ENCODE peak calls at places on chromosomes 4 and X, in four cellular contexts. C, H, N and P are unnamed samples.

GRCh38 chr4:139734201-139734874 is 68.7 kb downstream of the MGST2 start:
- DNase-seq in C (no peak), H (no peak), N (no peak), P (no peak)

GRCh38 chr4:165477799-165478198 is 99.0 kb downstream of the CPE start:
- DNase-seq in C (no peak), H (no peak), N (no peak), P (no peak)

GRCh38 chr4:182649698-182650477 is 267.3 kb downstream of the DCTD start:
- DNase-seq in C (no peak), H (no peak), N (no peak), P (no peak)

GRCh38 chr4:183571350-183572076 is 66.7 kb downstream of the ING2 start:
- DNase-seq in C (no peak), H (no peak), N (peak; percentile 72), P (no peak)

GRCh38 chr4:142091691-142092182 is 455.4 kb downstream of the IL15 start:
- DNase-seq in C (no peak), H (no peak), N (no peak), P (no peak)

GRCh38 chr4:82017680-82018079 is 356.1 kb downstream of the HNRNPD start:
- DNase-seq in C (peak; percentile 21), H (no peak), N (peak; percentile 12), P (no peak)

GRCh38 chr4:173252024-173252935 is 81.9 kb downstream of the HMGB2 start:
- DNase-seq in C (no peak), H (no peak), N (peak; percentile 22), P (peak; percentile 61)

GRCh38 chr4:48262926-48263325 is 6.7 kb downstream of the TEC start:
- DNase-seq in C (no peak), H (no peak), N (no peak), P (no peak)

GRCh38 chr4:81628489-81628888 is 156.8 kb upstream of the RASGEF1B start:
- DNase-seq in C (no peak), H (no peak), N (peak; percentile 47), P (no peak)

GRCh38 chrX:95703696-95704095 is 980.9 kb upstream of the DIAPH2 start:
- DNase-seq in C (no peak), H (no peak), N (no peak), P (no peak)

GRCh38 chr4:8171941-8172924 is 13.6 kb upstream of the ABLIM2 start:
- DNase-seq in C (no peak), H (no peak), N (no peak), P (peak; percentile 76)

GRCh38 chr4:18042754-18043153 is 21.2 kb upstream of the LCORL start:
- DNase-seq in C (no peak), H (no peak), N (no peak), P (no peak)
- TF ChIP-seq CTCF in C (peak; percentile 65), H (no peak), N (no peak), P (peak; percentile 49)

DNA sequence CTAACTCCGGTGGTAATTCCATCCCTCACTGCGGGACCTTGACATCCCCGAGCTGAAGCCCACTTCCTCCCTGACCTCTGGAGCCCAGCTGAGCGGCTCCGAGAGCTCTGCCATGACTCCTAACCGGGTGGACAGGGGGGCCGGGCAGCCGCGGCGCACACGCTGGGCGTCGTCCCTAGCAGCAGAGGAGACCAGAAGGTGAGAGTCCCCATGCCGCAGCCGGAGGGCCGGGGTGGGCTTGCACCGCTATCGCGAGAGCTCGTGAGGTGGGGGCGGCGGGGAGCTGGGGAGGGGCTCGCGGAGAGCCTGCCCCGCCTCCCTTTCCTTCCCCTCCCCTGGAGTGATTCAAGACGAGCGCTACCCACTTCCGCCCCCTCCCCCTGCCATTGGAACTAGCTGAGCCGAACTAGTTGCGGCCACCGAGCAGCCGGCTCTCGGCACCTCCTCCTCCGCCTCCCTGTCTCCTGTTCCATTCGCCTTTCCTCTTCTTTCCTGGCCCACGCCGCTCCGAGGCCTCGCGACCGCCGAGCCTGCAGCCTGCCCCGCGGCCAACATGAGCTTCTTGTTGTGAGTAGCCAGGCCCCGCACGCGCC is at the start of gene MOB1B:
- DNase-seq in C (peak; percentile 90), H (peak; percentile 93), N (peak; percentile 77), P (peak; percentile 93)
- TF ChIP-seq CTCF in C (no peak), H (peak; percentile 53), N (peak; percentile 48), P (peak; percentile 26)

GRCh38 chrX:9148626-9149385 is 114.9 kb upstream of the FAM9B start:
- DNase-seq in C (no peak), H (no peak), N (no peak), P (no peak)
- TF ChIP-seq CTCF in C (no peak), H (no peak), N (no peak), P (no peak)

DNA sequence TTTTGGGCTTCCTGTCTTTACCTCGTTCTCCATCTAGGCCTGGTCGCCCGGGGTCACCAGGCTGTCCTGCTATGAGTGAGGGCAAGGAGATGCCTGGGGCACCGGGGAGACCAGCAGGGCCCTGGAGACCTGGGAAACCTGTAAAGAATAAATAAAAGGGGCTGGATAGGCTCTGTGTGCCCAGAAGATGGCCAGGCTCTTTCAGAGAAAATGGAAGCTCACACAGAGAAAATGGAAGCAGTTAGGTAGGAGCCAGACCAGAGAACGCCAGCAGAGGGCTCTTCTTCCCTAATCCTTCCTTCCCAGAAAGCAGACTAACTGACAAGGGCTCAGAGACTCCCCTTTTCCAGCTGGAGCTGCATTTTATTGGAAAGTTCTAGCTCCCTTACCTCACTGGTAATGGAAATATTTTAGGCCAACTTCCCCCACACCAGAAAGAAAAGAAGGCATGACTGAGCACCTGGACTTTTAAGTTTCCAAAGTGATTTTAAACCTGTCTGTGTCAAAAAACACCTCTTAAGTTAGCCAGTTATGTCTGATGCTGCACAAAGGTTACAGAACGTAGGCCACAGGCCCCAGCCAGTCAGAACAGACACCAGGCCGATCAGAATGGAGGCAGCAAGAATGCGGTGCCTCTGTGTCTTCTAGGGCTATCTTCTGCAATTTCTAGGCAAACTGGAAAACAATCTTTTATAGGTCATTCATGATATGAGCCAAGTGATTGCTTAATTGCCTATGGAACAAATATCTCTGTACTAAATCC is 74.0 kb downstream of the ATG4A start:
- DNase-seq in C (peak; percentile 15), H (peak; percentile 10), N (peak; percentile 33), P (no peak)
- TF ChIP-seq CTCF in C (no peak), H (peak; percentile 66), N (peak; percentile 58), P (no peak)

DNA sequence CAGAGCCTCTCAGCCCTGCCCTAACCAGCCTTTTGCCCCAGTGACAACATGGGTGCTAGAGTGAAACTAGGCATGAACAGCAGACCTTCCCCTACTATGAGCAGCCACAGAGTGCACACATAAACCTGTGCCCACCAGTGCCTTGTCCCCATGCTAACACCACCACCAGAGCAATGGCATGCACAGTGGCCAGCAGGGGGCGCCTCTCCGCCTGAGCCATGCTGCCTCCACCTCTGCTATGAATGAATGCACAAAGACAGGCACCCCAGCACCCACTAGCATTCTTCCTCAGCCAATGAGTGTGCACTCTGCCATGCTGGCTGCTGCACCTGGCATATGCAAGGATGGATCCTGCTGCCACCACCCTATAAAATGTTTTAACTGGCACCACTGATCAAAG is 286.9 kb upstream of the FGF16 start:
- DNase-seq in C (peak; percentile 27), H (peak; percentile 47), N (no peak), P (peak; percentile 15)
- TF ChIP-seq CTCF in C (peak; percentile 28), H (peak; percentile 93), N (peak; percentile 23), P (no peak)

GRCh38 chr4:80335226-80335553 is 340 bp upstream of the CFAP299 start:
- DNase-seq in C (no peak), H (no peak), N (no peak), P (no peak)

GRCh38 chr4:80334568-80334967 is 962 bp upstream of the CFAP299 start:
- DNase-seq in C (no peak), H (no peak), N (no peak), P (no peak)

GRCh38 chr4:80335554-80336358 is at the start of gene CFAP299:
- DNase-seq in C (peak; percentile 86), H (peak; percentile 91), N (peak; percentile 79), P (peak; percentile 80)

GRCh38 chr4:80340036-80340435 is 4.5 kb downstream of the CFAP299 start:
- DNase-seq in C (no peak), H (no peak), N (no peak), P (no peak)

DNA sequence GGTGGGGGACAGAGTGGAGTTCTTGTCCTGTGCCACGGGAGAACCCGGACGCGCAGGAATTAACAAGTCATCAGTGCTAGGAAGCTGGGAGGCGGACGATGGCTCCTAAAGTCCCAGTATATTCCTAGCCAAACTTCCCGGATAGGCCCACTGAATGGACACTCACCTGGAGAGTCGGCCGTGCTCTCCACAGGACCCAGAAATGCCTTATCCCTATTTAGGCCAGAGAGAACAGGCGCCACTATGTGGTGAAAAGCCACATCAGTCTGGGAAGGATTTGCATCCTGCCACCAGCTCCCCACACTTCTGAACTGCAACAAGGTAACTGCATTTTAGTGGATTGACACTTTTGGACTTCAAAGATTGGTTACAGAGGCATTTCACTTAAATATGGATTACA is 1.1 kb downstream of the CFAP299 start:
- DNase-seq in C (peak; percentile 33), H (peak; percentile 61), N (peak; percentile 13), P (no peak)
- TF ChIP-seq CTCF in C (no peak), H (peak; percentile 59), N (peak; percentile 48), P (no peak)

GRCh38 chrX:154046262-154046771 is 26.6 kb upstream of the IRAK1 start:
- DNase-seq in C (no peak), H (no peak), N (no peak), P (no peak)
- TF ChIP-seq CTCF in C (no peak), H (no peak), N (no peak), P (no peak)